ENCODE peak calls at places on chromosomes 5 and 9, in seven cellular contexts. V is heart left ventricle, H is hepatocyte, X is activated B cell treated with CpG ODN at 0.5 μM for 24 hours, B is cardiac muscle cell, A is cardiac fibroblast, F is IMR-90. I is an unnamed sample.
A peak's percentile ranks its signal among the peaks of the same experiment; 100 is the strongest.

GRCh38 chr5:113770648-113771047 is 257.2 kb downstream of the YTHDC2 start:
- DNase-seq in V (no peak), B (no peak), H (no peak), F (no peak), X (no peak), A (no peak), I (no peak)

GRCh38 chr5:172795401-172795977 is 24.5 kb upstream of the DUSP1 start:
- DNase-seq in H (peak; percentile 84), A (peak; percentile 100), X (no peak), V (peak; percentile 95), B (no peak), F (peak; percentile 99), I (peak; percentile 94)

GRCh38 chr9:30078195-30078594 is 2306.2 kb upstream of the ACO1 start:
- DNase-seq in F (no peak), H (no peak), X (no peak), V (no peak), B (no peak), A (no peak), I (no peak)

GRCh38 chr9:68912561-68912960 is 101.4 kb downstream of the PRKACG start:
- DNase-seq in A (no peak), B (no peak), H (no peak), V (no peak), X (no peak), F (no peak), I (no peak)

GRCh38 chr5:124301850-124302249 is 444.6 kb downstream of the ZNF608 start:
- DNase-seq in F (peak; percentile 72), B (no peak), X (no peak), V (no peak), A (peak; percentile 33), H (peak; percentile 21), I (peak; percentile 53)

GRCh38 chr9:2086971-2087370 is 71.8 kb downstream of the SMARCA2 start:
- DNase-seq in B (no peak), V (no peak), A (no peak), X (no peak), F (no peak), H (no peak), I (no peak)

GRCh38 chr5:143955140-143955539 is 143.2 kb downstream of the HMHB1 start:
- DNase-seq in A (peak; percentile 60), B (no peak), X (no peak), F (peak; percentile 63), H (no peak), V (peak; percentile 46), I (no peak)

GRCh38 chr9:71270554-71270953 is 149.1 kb upstream of the TRPM3 start:
- DNase-seq in V (no peak), X (no peak), B (no peak), F (no peak), A (no peak), H (no peak), I (no peak)

GRCh38 chr5:125137535-125137934 is 391.1 kb upstream of the ZNF608 start:
- DNase-seq in X (no peak), A (no peak), H (no peak), V (no peak), B (no peak), F (no peak), I (no peak)

GRCh38 chr5:149796025-149796424 is 65.9 kb downstream of the PPARGC1B start:
- DNase-seq in H (no peak), V (no peak), X (no peak), B (peak; percentile 51), A (no peak), F (peak; percentile 36), I (no peak)

GRCh38 chr5:127840809-127841208 is 137.6 kb downstream of the CCDC192 start:
- DNase-seq in A (no peak), B (no peak), H (no peak), F (no peak), V (no peak), X (no peak), I (no peak)

GRCh38 chr9:134295101-134295745 is 31.0 kb upstream of the RXRA start:
- DNase-seq in F (no peak), A (no peak), B (no peak), H (no peak), X (no peak), V (no peak), I (peak; percentile 69)

GRCh38 chr9:69104830-69105527 is 69.1 kb upstream of the TJP2 start:
- DNase-seq in F (no peak), H (peak; percentile 88), X (no peak), V (no peak), A (no peak), B (no peak), I (no peak)

GRCh38 chr9:109968702-109969450 is 188.9 kb downstream of the PALM2AKAP2 start:
- DNase-seq in F (peak; percentile 54), H (peak; percentile 47), B (peak; percentile 11), A (peak; percentile 44), X (no peak), V (peak; percentile 43), I (no peak)

GRCh38 chr5:61653802-61654580 is 321.9 kb downstream of the ZSWIM6 start:
- DNase-seq in X (no peak), F (no peak), H (no peak), B (no peak), A (no peak), V (no peak), I (no peak)

GRCh38 chr5:33313150-33313549 is 127.6 kb upstream of the TARS1 start:
- DNase-seq in A (peak; percentile 100), B (no peak), V (no peak), F (peak; percentile 90), X (no peak), H (peak; percentile 41), I (no peak)

GRCh38 chr5:9468070-9468388 is 77.8 kb downstream of the SEMA5A start:
- DNase-seq in V (no peak), F (peak; percentile 94), H (peak; percentile 76), B (no peak), A (peak; percentile 80), X (no peak), I (peak; percentile 92)

GRCh38 chr9:95085861-95086563 is 231.5 kb downstream of the FANCC start:
- DNase-seq in H (no peak), B (peak; percentile 15), F (no peak), A (no peak), V (no peak), X (no peak), I (peak; percentile 53)

DNA sequence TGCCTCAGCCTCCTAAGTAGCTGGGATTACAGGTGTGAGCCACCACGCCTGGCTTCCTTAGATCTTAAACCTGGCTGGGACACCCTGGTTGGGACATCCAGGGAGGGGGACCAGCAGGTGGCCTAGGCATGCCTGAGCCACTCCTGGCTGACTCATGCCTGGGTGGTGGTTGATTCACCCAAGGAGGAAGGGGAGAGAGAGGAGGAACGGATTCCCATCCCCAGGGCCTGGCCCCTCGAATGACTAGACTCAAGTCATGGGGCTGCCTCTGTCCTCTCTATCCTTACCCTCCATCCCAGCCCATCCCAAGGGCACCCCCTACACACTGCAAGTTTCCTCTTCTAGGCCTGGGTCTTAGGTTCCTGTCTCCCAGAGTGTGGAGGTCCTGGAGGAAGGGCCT is 12.7 kb downstream of the EEIG1 start:
- DNase-seq in H (peak; percentile 72), V (no peak), B (no peak), X (no peak), F (peak; percentile 77), A (peak; percentile 75), I (peak; percentile 89)
- TF ChIP-seq CTCF in H (no peak), V (no peak), B (no peak), X (no peak), F (peak; percentile 6), A (peak; percentile 15), I (no peak)

GRCh38 chr9:121197135-121197534 is 4.5 kb downstream of the RAB14 start:
- DNase-seq in V (no peak), A (no peak), X (no peak), F (no peak), B (no peak), H (no peak), I (no peak)
- TF ChIP-seq CTCF in V (peak; percentile 17), A (peak; percentile 33), X (no peak), F (no peak), B (no peak), H (no peak), I (peak; percentile 13)

GRCh38 chr9:37983381-37984067 is 79.6 kb upstream of the SLC25A51 start:
- DNase-seq in V (no peak), F (no peak), A (no peak), X (no peak), H (no peak), B (no peak), I (peak; percentile 58)

GRCh38 chr9:37986771-37987258 is 82.2 kb downstream of the SHB start:
- DNase-seq in V (no peak), F (no peak), B (no peak), X (no peak), A (no peak), H (no peak), I (no peak)

GRCh38 chr9:37986001-37986400 is 82.1 kb upstream of the SLC25A51 start:
- DNase-seq in B (no peak), A (no peak), F (no peak), H (no peak), V (no peak), X (no peak), I (peak; percentile 48)

GRCh38 chr9:37984278-37984671 is 80.3 kb upstream of the SLC25A51 start:
- DNase-seq in F (no peak), X (no peak), A (no peak), B (no peak), V (no peak), H (no peak), I (peak; percentile 3)

GRCh38 chr9:37984672-37985611 is 81.0 kb upstream of the SLC25A51 start:
- DNase-seq in A (peak; percentile 77), X (no peak), F (peak; percentile 72), H (no peak), B (no peak), V (peak; percentile 60), I (peak; percentile 92)
- TF ChIP-seq CTCF in A (no peak), X (no peak), F (no peak), H (no peak), B (no peak), V (peak; percentile 17), I (no peak)

GRCh38 chr9:123102380-123103113 is 69.1 kb downstream of the GPR21 start:
- DNase-seq in X (no peak), V (no peak), B (no peak), H (no peak), F (peak; percentile 40), A (peak; percentile 18), I (no peak)
- TF ChIP-seq CTCF in X (no peak), V (peak; percentile 13), B (peak; percentile 19), H (peak; percentile 55), F (peak; percentile 47), A (peak; percentile 17), I (peak; percentile 30)

DNA sequence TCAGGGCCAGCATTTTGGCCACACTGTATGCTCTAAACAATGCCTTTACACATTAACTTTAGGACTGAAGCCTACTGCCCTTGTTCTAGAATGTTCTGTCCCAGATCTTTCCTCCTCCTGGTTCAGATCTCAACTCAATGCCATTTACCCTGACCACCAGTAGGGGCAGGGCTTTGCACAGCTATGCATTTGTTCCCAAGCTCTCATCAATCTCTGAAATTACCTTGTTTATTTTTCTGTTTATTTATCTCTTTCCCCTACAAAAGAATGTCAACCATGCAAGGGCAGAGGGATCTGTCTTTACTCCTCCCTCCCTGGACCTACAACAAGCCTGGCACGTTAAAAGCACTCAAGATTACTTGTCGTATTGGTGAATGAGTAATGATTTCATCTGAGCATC is 612.9 kb downstream of the BNC2 start:
- DNase-seq in F (no peak), B (no peak), X (no peak), A (peak; percentile 36), V (no peak), H (no peak), I (peak; percentile 39)
- TF ChIP-seq CTCF in F (peak; percentile 56), B (peak; percentile 69), X (no peak), A (peak; percentile 82), V (peak; percentile 43), H (peak; percentile 39), I (peak; percentile 69)

GRCh38 chr9:105475302-105475701 is 27.5 kb downstream of the FSD1L start:
- DNase-seq in X (no peak), F (peak; percentile 64), V (no peak), B (peak; percentile 52), H (peak; percentile 40), A (peak; percentile 52), I (no peak)
- TF ChIP-seq CTCF in X (no peak), F (peak; percentile 43), V (peak; percentile 32), B (peak; percentile 47), H (peak; percentile 50), A (peak; percentile 44), I (peak; percentile 49)

I was measured in osteoblast.